ENCODE peak calls at places on chromosomes 2 and 18, in five cellular contexts. M is cardiac fibroblast, O is AG04450, J is chondrocyte, L is colonic mucosa. H is an unnamed sample.

GRCh38 chr18:54736981-54737380 is 91.3 kb upstream of the RAB27B start:
- DNase-seq in M (peak), O (no peak), J (no peak), L (no peak), H (no peak)

GRCh38 chr18:2848145-2848878 is 1.5 kb downstream of the EMILIN2 start:
- DNase-seq in M (peak), O (no peak), J (no peak), L (no peak), H (no peak)

GRCh38 chr2:70552501-70553333 is 909 bp downstream of the TGFA start:
- DNase-seq in M (no peak), O (no peak), J (no peak), L (peak), H (no peak)

GRCh38 chr18:9943311-9943710 is 29.5 kb downstream of the VAPA start:
- DNase-seq in M (no peak), O (no peak), J (no peak), L (no peak), H (no peak)

GRCh38 chr2:143960177-143960576 is 559.7 kb downstream of the ZEB2 start:
- DNase-seq in M (peak), O (no peak), J (no peak), L (no peak), H (no peak)

GRCh38 chr2:84830095-84830494 is 50.8 kb downstream of the TRABD2A start:
- DNase-seq in M (no peak), O (no peak), J (no peak), L (no peak), H (no peak)

GRCh38 chr2:158580760-158581159 is 124.0 kb downstream of the PKP4 start:
- DNase-seq in M (no peak), O (no peak), J (no peak), L (no peak), H (no peak)

GRCh38 chr2:62036229-62036628 is 130.8 kb downstream of the COMMD1 start:
- DNase-seq in M (no peak), O (no peak), J (no peak), L (no peak), H (no peak)

GRCh38 chr2:217064234-217065103 is 204.6 kb upstream of the TNP1 start:
- DNase-seq in M (peak), O (no peak), J (no peak), L (no peak), H (peak)

GRCh38 chr2:136527560-136527959 is 237.8 kb upstream of the THSD7B start:
- DNase-seq in M (peak), O (no peak), J (no peak), L (no peak), H (peak)

GRCh38 chr2:61151434-61151833 is 10.6 kb upstream of the C2orf74 start:
- DNase-seq in M (peak), O (no peak), J (no peak), L (no peak), H (peak)

GRCh38 chr18:35590935-35591334 is 9.4 kb downstream of the GALNT1 start:
- DNase-seq in M (peak), O (peak), J (no peak), L (no peak), H (no peak)

GRCh38 chr2:234986866-234987720 is 35.3 kb downstream of the SH3BP4 start:
- DNase-seq in M (no peak), O (no peak), J (no peak), L (no peak), H (no peak)

GRCh38 chr2:51795248-51795888 is 763.4 kb upstream of the NRXN1 start:
- DNase-seq in M (no peak), O (no peak), J (no peak), L (peak), H (no peak)
- TF ChIP-seq CTCF in M (peak), O (peak), J (peak), L (peak), H (peak)

GRCh38 chr2:188978291-188979081 is 4.3 kb downstream of the COL3A1 start:
- DNase-seq in M (peak), O (no peak), J (no peak), L (no peak), H (peak)
- TF ChIP-seq CTCF in M (peak), O (peak), J (peak), L (no peak), H (peak)

GRCh38 chr2:25856377-25856776 is 21.9 kb downstream of the ASXL2 start:
- DNase-seq in M (no peak), O (no peak), J (no peak), L (no peak), H (no peak)
- TF ChIP-seq CTCF in M (no peak), O (no peak), J (peak), L (no peak), H (no peak)

DNA sequence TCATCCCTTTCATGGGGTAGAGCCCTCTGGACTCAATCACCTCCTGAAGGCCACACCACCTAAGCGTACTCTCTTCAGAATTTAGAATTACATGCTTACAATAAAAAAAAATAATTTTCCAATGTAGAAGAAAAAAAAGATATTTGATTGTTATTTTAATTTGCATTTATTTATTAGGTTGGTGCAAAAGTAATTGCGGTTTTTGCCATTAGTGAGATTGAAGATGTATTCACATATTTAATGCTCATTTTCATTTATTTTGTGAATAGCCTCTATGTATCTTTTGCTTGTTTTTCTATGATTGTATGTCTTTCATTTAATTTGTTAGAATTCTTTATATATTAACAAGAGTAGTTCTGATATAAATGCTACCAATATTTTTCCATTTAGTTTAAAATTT is 220.5 kb downstream of the RND3 start:
- DNase-seq in M (no peak), O (no peak), J (no peak), L (no peak), H (no peak)
- TF ChIP-seq CTCF in M (no peak), O (no peak), J (no peak), L (no peak), H (no peak)

DNA sequence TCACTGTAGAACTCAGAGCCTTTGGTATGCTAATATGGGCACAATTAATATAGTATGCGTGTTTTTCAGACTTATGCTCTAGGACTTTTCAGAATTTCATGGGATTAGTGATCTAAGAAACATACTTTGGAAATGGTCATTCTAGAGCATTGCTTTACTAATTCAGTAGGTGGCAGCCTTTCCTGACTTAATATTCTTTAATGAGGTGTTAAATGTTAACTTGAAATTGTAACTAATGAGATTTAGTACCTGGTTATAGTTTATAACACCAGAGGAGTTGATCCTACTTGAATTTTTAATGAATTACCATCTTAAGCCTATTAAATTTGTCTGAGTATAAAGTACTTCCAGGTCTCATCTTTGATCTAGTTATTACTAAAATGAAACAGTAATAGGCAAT is 28.5 kb downstream of the ACTR2 start:
- DNase-seq in M (no peak), O (no peak), J (no peak), L (no peak), H (no peak)
- TF ChIP-seq CTCF in M (no peak), O (no peak), J (peak), L (no peak), H (peak)

H was measured in fibroblast of pulmonary artery.